ENCODE peak calls at places on chromosome 4, in six cellular contexts. T is GM19239, O is heart left ventricle, H is ecto neural progenitor cell, P is NCI-H146, R is NAMALWA. W is an unnamed sample.

GRCh38 chr4:2417765-2418651 is at the start of gene ZFYVE28:
- DNase-seq in H (no peak), R (no peak), T (no peak), P (peak), O (no peak), W (no peak)

GRCh38 chr4:138938371-138938699 is 77.2 kb upstream of the NOCT start:
- DNase-seq in R (peak), O (no peak), T (no peak), P (peak), H (no peak), W (no peak)

GRCh38 chr4:4867745-4868505 is 8.5 kb downstream of the MSX1 start:
- DNase-seq in H (no peak), T (no peak), O (no peak), P (no peak), R (no peak), W (peak)

GRCh38 chr4:28469387-28469786 is 1608.7 kb downstream of the STIM2 start:
- DNase-seq in T (no peak), H (no peak), O (no peak), P (no peak), R (no peak), W (no peak)

GRCh38 chr4:112593438-112594133 is 43.1 kb downstream of the ZGRF1 start:
- DNase-seq in R (no peak), O (no peak), H (no peak), P (no peak), T (no peak), W (no peak)

GRCh38 chr4:91322961-91323360 is 980.8 kb upstream of the GRID2 start:
- DNase-seq in H (no peak), T (no peak), R (no peak), O (no peak), P (no peak), W (no peak)

GRCh38 chr4:120227568-120227967 is 160.9 kb upstream of the MAD2L1 start:
- DNase-seq in R (no peak), H (no peak), P (no peak), T (no peak), O (no peak), W (no peak)

GRCh38 chr4:184713887-184714286 is 20.0 kb downstream of the CENPU start:
- DNase-seq in O (no peak), P (no peak), T (no peak), H (no peak), R (no peak), W (no peak)

GRCh38 chr4:69096810-69097209 is 536 bp downstream of the UGT2B7 start:
- DNase-seq in P (no peak), O (no peak), T (no peak), R (no peak), H (no peak), W (no peak)

GRCh38 chr4:90570615-90571014 is 443.4 kb downstream of the CCSER1 start:
- DNase-seq in T (no peak), H (no peak), R (no peak), O (no peak), P (no peak), W (no peak)

GRCh38 chr4:82773049-82773448 is 25.5 kb downstream of the SCD5 start:
- DNase-seq in O (no peak), P (no peak), H (no peak), T (no peak), R (no peak), W (no peak)

GRCh38 chr4:74311696-74312313 is 3.5 kb downstream of the EPGN start:
- DNase-seq in T (no peak), O (no peak), H (no peak), P (peak), R (peak), W (no peak)

GRCh38 chr4:169955521-169955920 is 70.7 kb downstream of the MFAP3L start:
- DNase-seq in H (no peak), T (no peak), P (no peak), O (no peak), R (no peak), W (no peak)

GRCh38 chr4:51895816-51896408 is 53.0 kb downstream of the DCUN1D4 start:
- DNase-seq in T (peak), P (peak), R (peak), H (peak), O (peak), W (peak)

GRCh38 chr4:28926156-28926555 is 1794.0 kb upstream of the PCDH7 start:
- DNase-seq in P (no peak), H (no peak), O (no peak), R (no peak), T (no peak), W (no peak)

GRCh38 chr4:337932-338758 is 531 bp downstream of the ZNF141 start:
- DNase-seq in R (peak), T (no peak), P (peak), O (peak), H (no peak), W (peak)

GRCh38 chr4:183430317-183430986 is 14.0 kb upstream of the CDKN2AIP start:
- DNase-seq in H (peak), T (no peak), R (no peak), P (no peak), O (no peak), W (no peak)

GRCh38 chr4:173334891-173335754 is 965 bp upstream of the HMGB2 start:
- DNase-seq in H (peak), T (peak), R (peak), P (peak), O (peak), W (peak)

GRCh38 chr4:101328063-101328602 is 19.2 kb downstream of the PPP3CA start:
- DNase-seq in H (no peak), P (no peak), T (no peak), O (no peak), R (peak), W (no peak)

GRCh38 chr4:41661447-41662076 is 87.0 kb downstream of the PHOX2B start:
- DNase-seq in R (peak), O (no peak), T (peak), H (peak), P (peak), W (peak)